ENCODE peak calls at places on chromosomes 3 and 15, in seven cellular contexts. I is H1, M is tibial artery, K is ovary, J is upper lobe of right lung, G is body of pancreas, Y is MCF 10A. E is an unnamed sample.
A peak's percentile ranks its signal among the peaks of the same experiment; 100 is the strongest.

GRCh38 chr3:141529256-141530132 is 42.7 kb downstream of the RASA2 start:
- DNase-seq in I (no peak), J (no peak), Y (peak; percentile 26), M (no peak), G (no peak), K (no peak), E (no peak)

GRCh38 chr3:135490219-135490618 is 475.3 kb upstream of the PPP2R3A start:
- DNase-seq in J (no peak), G (no peak), K (no peak), M (no peak), I (no peak), Y (no peak), E (no peak)

GRCh38 chr15:72339777-72340177 is 19.8 kb upstream of the CELF6 start:
- DNase-seq in K (no peak), M (no peak), J (no peak), G (no peak), Y (peak; percentile 75), I (no peak), E (no peak)

GRCh38 chr15:92306662-92307061 is 87.0 kb upstream of the ST8SIA2 start:
- DNase-seq in J (no peak), K (no peak), I (no peak), M (no peak), G (no peak), Y (peak; percentile 22), E (no peak)

GRCh38 chr3:10505050-10505790 is at the start of gene ATP2B2:
- DNase-seq in I (peak; percentile 64), Y (no peak), J (no peak), M (no peak), K (no peak), G (no peak), E (peak; percentile 90)

GRCh38 chr3:25663324-25664065 is 1.2 kb downstream of the TOP2B start:
- DNase-seq in I (no peak), K (no peak), J (no peak), G (peak; percentile 52), M (no peak), Y (peak; percentile 41), E (no peak)

GRCh38 chr15:60729850-60730458 is 251.0 kb upstream of the ICE2 start:
- DNase-seq in I (no peak), K (no peak), M (no peak), J (no peak), Y (no peak), G (no peak), E (no peak)

GRCh38 chr3:189121088-189121487 is 50.7 kb upstream of the TPRG1 start:
- DNase-seq in Y (no peak), K (no peak), I (no peak), J (no peak), M (no peak), G (no peak), E (no peak)

GRCh38 chr15:66089049-66089448 is 164.5 kb downstream of the MEGF11 start:
- DNase-seq in K (peak; percentile 52), G (no peak), M (peak; percentile 56), I (no peak), Y (no peak), J (peak; percentile 46), E (no peak)

GRCh38 chr3:138497021-138497420 is 62.6 kb downstream of the ESYT3 start:
- DNase-seq in K (no peak), J (no peak), G (no peak), Y (no peak), I (no peak), M (no peak), E (no peak)

DNA sequence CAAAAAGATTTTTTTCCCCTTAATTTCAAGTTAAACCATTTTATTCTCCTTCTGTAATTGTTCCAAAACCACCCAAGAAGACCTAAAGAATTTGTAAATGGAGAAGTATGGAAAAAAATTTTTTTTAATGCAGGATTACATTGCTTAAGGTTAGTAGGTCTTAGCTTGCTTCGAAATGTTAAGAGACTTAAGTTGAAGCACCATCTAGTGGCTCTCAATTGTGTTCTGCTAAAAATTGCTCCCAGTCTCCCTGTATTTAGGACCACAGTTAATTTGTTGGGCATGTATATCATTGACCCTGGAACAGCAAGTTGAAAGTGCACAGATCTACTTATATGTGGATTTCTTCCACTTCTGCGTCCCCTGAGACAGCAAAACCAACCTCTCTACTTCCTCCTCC is 32.4 kb downstream of the CD200R1L start:
- DNase-seq in I (no peak), M (no peak), G (no peak), J (no peak), Y (peak; percentile 58), K (no peak), E (no peak)
- TF ChIP-seq CTCF in I (no peak), M (peak; percentile 50), G (peak; percentile 32), J (peak; percentile 39), Y (peak; percentile 33), K (peak; percentile 29), E (peak; percentile 36)

GRCh38 chr3:140487566-140487965 is 190.3 kb upstream of the TRIM42 start:
- DNase-seq in M (no peak), J (no peak), Y (no peak), K (no peak), G (no peak), I (no peak), E (no peak)

GRCh38 chr3:140497331-140497730 is 180.5 kb upstream of the TRIM42 start:
- DNase-seq in M (no peak), Y (no peak), J (no peak), I (no peak), G (no peak), K (no peak), E (no peak)

GRCh38 chr3:140494970-140495369 is 182.9 kb upstream of the TRIM42 start:
- DNase-seq in J (no peak), I (no peak), G (no peak), K (no peak), M (no peak), Y (no peak), E (no peak)

GRCh38 chr3:140499114-140499757 is 178.6 kb upstream of the TRIM42 start:
- DNase-seq in I (no peak), J (no peak), K (no peak), Y (peak; percentile 16), M (no peak), G (peak; percentile 12), E (no peak)

DNA sequence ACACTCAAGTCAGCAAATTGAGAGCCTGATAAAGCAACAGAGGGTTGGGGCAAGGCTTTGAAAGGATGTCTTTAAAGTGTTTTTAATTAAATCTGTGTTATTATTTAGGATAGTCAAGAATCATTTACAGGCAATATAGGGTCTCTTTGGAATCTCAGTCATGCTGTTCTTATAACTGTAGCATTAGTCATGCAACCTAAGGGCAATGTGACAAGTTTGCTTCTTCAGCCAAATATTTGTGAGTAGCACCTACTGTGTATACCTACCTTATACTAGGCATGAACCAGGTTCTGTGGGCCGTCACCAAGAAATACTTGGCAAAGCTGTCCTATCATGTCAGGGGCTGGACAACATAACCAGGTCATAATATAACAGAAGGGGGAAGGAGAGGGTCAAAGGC is 184.6 kb upstream of the TRIM42 start:
- DNase-seq in G (no peak), M (no peak), J (no peak), Y (no peak), K (no peak), I (no peak), E (no peak)
- TF ChIP-seq CTCF in G (no peak), M (no peak), J (no peak), Y (no peak), K (no peak), I (no peak), E (no peak)

GRCh38 chr3:157572559-157573270 is 69.5 kb upstream of the VEPH1 start:
- DNase-seq in J (no peak), M (no peak), Y (peak; percentile 72), G (peak; percentile 41), K (no peak), I (no peak), E (no peak)
- TF ChIP-seq CTCF in J (peak; percentile 81), M (peak; percentile 55), Y (peak; percentile 63), G (peak; percentile 77), K (no peak), I (no peak), E (peak; percentile 53)

GRCh38 chr3:31692714-31693113 is 160.0 kb downstream of the STT3B start:
- DNase-seq in I (no peak), M (no peak), J (no peak), Y (no peak), K (no peak), G (no peak), E (no peak)
- TF ChIP-seq CTCF in I (peak; percentile 32), M (no peak), J (no peak), Y (no peak), K (no peak), G (no peak), E (no peak)

DNA sequence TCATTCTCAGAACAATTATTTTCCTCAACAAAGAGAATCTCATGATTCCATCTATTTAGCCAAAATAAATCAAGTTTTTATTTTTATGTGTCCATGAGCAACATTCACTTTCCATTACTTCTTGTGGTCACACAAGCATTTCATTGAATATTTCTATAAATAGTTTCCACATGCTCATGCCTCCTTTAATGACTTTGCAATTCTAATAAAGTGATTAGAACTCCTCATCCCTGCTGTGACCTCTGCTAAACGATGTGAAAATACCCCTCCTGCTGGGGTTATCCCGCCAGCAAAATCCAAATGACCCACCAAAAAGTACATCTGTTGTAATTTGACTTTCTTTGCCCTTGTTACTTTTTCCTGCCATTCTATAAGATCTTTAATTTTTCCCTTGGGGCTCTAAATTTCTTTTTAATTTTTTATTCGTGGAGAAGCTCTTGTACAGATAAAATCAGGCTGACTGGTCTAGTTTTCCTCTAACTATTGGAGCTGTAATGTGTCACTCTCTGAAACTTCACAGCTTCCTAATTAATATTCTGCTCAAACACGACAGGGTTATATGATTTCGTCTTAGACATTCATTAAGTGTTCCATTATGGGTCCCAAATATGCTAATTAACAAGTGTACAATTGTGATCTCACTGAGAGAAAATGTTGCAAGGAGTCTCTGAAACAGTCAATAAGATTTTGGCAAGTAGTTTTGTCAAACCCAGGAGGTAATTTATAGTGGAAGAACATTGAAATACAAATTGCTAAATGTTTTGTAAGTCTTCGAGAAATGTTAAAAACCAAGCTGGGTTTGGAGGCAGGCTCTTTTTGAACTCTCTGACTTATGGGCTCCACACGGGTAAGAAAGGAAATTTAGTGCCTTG is 533.1 kb upstream of the NAALADL2 start:
- DNase-seq in Y (no peak), M (no peak), G (no peak), I (no peak), K (no peak), J (no peak), E (no peak)
- TF ChIP-seq CTCF in Y (no peak), M (no peak), G (no peak), I (no peak), K (no peak), J (no peak), E (no peak)

GRCh38 chr3:61877359-61877770 is 316.0 kb downstream of the PTPRG start:
- DNase-seq in Y (no peak), J (no peak), M (no peak), G (no peak), I (no peak), K (no peak), E (no peak)
- TF ChIP-seq CTCF in Y (no peak), J (no peak), M (no peak), G (peak; percentile 36), I (no peak), K (no peak), E (no peak)

E was measured in D721Med.